ENCODE peak calls at places on chromosomes 7 and 10, in ten cellular contexts. G is fibroblast of lung, A is H1, E is PC-9, J is MM.1S, C is hepatocyte, M is H9, X is PC-3, F is GM23248, S is OCI-LY7. K is an unnamed sample.
A peak's percentile ranks its signal among the peaks of the same experiment; 100 is the strongest.

GRCh38 chr10:86400705-86401587 is 34.4 kb upstream of the GRID1 start:
- DNase-seq in G (peak; percentile 39), A (peak; percentile 83), E (peak; percentile 34), J (peak; percentile 49), C (peak; percentile 74), M (no peak), X (peak; percentile 34), F (peak; percentile 72), S (peak; percentile 59), K (no peak)

GRCh38 chr10:129764011-129764900 is 199.8 kb downstream of the EBF3 start:
- DNase-seq in G (no peak), A (peak; percentile 33), E (no peak), J (no peak), C (no peak), M (peak; percentile 12), X (no peak), F (no peak), S (no peak), K (no peak)

GRCh38 chr10:75295901-75296441 is 60.2 kb upstream of the COMTD1 start:
- DNase-seq in G (peak; percentile 40), A (no peak), E (no peak), J (no peak), C (no peak), M (no peak), X (no peak), F (peak; percentile 40), S (no peak), K (no peak)

GRCh38 chr10:13924020-13924725 is 337.4 kb downstream of the PRPF18 start:
- DNase-seq in G (peak; percentile 95), A (no peak), E (peak; percentile 76), J (no peak), C (no peak), M (no peak), X (peak; percentile 68), F (peak; percentile 96), S (no peak), K (no peak)

GRCh38 chr10:82176571-82176970 is 301.6 kb downstream of the NRG3 start:
- DNase-seq in G (no peak), A (no peak), E (no peak), J (no peak), C (no peak), M (no peak), X (no peak), F (no peak), S (no peak), K (no peak)

GRCh38 chr7:85695041-85695990 is 508.5 kb upstream of the SEMA3D start:
- DNase-seq in G (peak; percentile 28), A (no peak), E (peak; percentile 64), J (no peak), C (peak; percentile 16), M (no peak), X (peak; percentile 95), F (peak; percentile 74), S (no peak), K (no peak)

GRCh38 chr7:136853654-136854053 is 14.8 kb upstream of the CHRM2 start:
- DNase-seq in G (no peak), A (no peak), E (no peak), J (no peak), C (no peak), M (no peak), X (no peak), F (no peak), S (no peak), K (no peak)

GRCh38 chr10:122113161-122113944 is 124.4 kb downstream of the TACC2 start:
- DNase-seq in G (peak; percentile 66), A (peak; percentile 79), E (peak; percentile 46), J (no peak), C (peak; percentile 85), M (peak; percentile 71), X (peak; percentile 67), F (peak; percentile 92), S (no peak), K (no peak)

GRCh38 chr7:46651561-46652088 is 730.6 kb upstream of the IGFBP3 start:
- DNase-seq in G (no peak), A (no peak), E (peak; percentile 90), J (no peak), C (peak; percentile 37), M (no peak), X (peak; percentile 77), F (no peak), S (no peak), K (no peak)

DNA sequence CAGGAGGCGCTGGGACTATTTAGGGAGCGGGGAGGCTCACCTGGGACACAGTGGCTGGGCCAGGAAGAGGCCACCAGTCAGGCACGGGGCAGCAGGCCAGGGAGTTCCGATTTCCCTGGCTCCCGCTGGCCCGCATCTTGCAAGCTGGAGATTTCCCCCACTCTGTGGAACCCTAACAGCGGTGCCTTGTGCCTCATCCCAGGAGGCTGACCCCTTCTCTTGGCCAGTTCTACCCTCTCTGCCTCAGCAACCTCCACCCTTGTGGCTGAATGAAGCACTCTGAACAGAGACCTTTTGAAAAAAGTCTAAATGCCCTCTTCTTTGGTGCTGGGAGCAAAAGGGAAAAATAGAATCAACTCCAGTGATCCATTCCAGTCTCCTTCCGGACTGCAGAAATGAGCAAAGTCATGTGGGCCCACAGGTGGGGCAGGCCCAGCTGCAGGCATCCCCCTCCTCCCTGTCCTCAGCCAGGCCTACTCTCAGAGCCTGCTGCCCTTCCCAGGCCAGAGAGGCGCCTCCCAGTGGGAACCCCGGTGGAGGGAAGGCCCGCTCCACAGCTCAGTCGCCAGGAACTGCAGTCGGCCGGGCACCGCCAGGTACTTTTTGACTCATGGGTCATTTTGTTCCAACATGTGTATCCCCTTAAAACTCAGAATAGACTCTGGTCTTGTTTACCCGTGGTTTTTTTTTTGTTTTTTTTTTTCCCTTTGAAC is 155.5 kb downstream of the ZNF248 start:
- DNase-seq in G (no peak), A (peak; percentile 39), E (no peak), J (no peak), C (no peak), M (no peak), X (no peak), F (no peak), S (no peak), K (no peak)
- H3K9me3 ChIP-seq in G (no peaks in the 10 kb centered on the region), A (peaks cover 77% of the 10 kb centered on the region), E (no peaks in the 10 kb centered on the region), J (no peaks in the 10 kb centered on the region), C (no peaks in the 10 kb centered on the region), M (peaks cover 36% of the 10 kb centered on the region), X (no peaks in the 10 kb centered on the region), F (no peaks in the 10 kb centered on the region), S (no peaks in the 10 kb centered on the region), K (no peaks in the 10 kb centered on the region)

GRCh38 chr7:23373151-23374004 is 74.2 kb downstream of the MALSU1 start:
- DNase-seq in G (peak; percentile 76), A (no peak), E (no peak), J (peak; percentile 63), C (no peak), M (no peak), X (peak; percentile 17), F (no peak), S (peak; percentile 92), K (peak; percentile 60)
- H3K79me2 ChIP-seq in G (no peaks in the 10 kb centered on the region), A (peaks cover 97% of the 10 kb centered on the region), E (peaks cover 99% of the 10 kb centered on the region), J (no peaks in the 10 kb centered on the region), C (peaks cover 82% of the 10 kb centered on the region), M (peaks cover 13% of the 10 kb centered on the region), X (no peaks in the 10 kb centered on the region), F (peaks cover 71% of the 10 kb centered on the region), S (peaks cover 28% of the 10 kb centered on the region), K (no peaks in the 10 kb centered on the region)

GRCh38 chr7:152395115-152395514 is 40.7 kb downstream of the KMT2C start:
- DNase-seq in G (peak; percentile 73), A (no peak), E (no peak), J (no peak), C (no peak), M (no peak), X (no peak), F (no peak), S (no peak), K (no peak)

GRCh38 chr7:152392254-152392653 is 43.5 kb downstream of the KMT2C start:
- DNase-seq in G (no peak), A (no peak), E (no peak), J (no peak), C (no peak), M (no peak), X (no peak), F (no peak), S (no peak), K (no peak)
- H4K20me1 ChIP-seq in G (peaks cover 1% of the 10 kb centered on the region), A (peaks cover 3% of the 10 kb centered on the region), E (peaks cover 11% of the 10 kb centered on the region), J (peaks cover 34% of the 10 kb centered on the region), C (peaks cover 92% of the 10 kb centered on the region), M (no peaks in the 10 kb centered on the region), X (peaks cover 18% of the 10 kb centered on the region), F (peaks cover 6% of the 10 kb centered on the region), S (peaks cover 5% of the 10 kb centered on the region), K (peaks cover 45% of the 10 kb centered on the region)

GRCh38 chr7:16399265-16399801 is 22.0 kb downstream of the CRPPA start:
- DNase-seq in G (peak; percentile 32), A (no peak), E (no peak), J (no peak), C (no peak), M (no peak), X (no peak), F (peak; percentile 22), S (no peak), K (no peak)

GRCh38 chr7:16397497-16398210 is 23.7 kb downstream of the CRPPA start:
- DNase-seq in G (no peak), A (no peak), E (no peak), J (no peak), C (no peak), M (no peak), X (no peak), F (peak; percentile 3), S (no peak), K (no peak)

GRCh38 chr7:16396766-16397496 is 24.4 kb downstream of the CRPPA start:
- DNase-seq in G (peak; percentile 11), A (no peak), E (no peak), J (no peak), C (no peak), M (no peak), X (no peak), F (peak; percentile 13), S (no peak), K (no peak)

GRCh38 chr7:16399916-16400895 is 21.1 kb downstream of the CRPPA start:
- DNase-seq in G (peak; percentile 12), A (no peak), E (no peak), J (no peak), C (no peak), M (no peak), X (no peak), F (peak; percentile 13), S (no peak), K (no peak)

DNA sequence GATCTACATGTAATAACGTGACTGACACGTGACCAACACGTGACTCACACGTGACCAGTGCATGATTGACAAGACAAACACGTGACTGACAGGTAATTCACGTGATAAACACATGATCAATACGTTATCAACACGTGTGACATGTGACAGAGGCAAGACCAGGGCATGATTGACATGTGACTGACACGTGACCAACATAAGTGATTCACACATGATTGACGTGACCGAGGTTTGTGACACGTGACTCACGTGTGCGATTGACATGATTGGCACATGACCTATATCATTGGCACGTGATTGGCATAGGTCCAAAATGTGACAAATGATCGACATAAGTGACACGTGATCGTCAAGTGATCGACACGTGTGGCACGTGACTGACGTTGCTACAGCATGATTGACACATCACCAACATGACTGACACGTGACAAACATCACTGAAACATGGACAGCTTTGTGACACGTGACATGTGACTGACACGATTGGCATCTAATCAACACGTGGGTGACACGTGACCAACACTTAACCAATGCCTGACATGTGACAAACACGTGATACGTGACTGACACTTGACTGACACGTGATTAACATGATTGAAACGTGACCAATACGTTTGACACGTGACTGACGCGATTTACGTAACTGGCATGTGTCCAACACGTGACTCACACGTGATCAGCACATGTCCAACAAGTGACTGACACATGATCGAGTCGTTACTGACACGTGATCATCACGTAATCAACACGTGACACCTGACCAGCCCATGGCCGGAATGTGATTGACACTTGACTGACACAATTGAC is 22.9 kb downstream of the CRPPA start:
- DNase-seq in G (peak; percentile 14), A (no peak), E (no peak), J (no peak), C (no peak), M (no peak), X (no peak), F (peak; percentile 16), S (no peak), K (no peak)
- H3K9me3 ChIP-seq in G (peaks cover 34% of the 10 kb centered on the region), A (peaks cover 45% of the 10 kb centered on the region), E (peaks cover 52% of the 10 kb centered on the region), J (no peaks in the 10 kb centered on the region), C (peaks cover 5% of the 10 kb centered on the region), M (peaks cover 40% of the 10 kb centered on the region), X (peaks cover 29% of the 10 kb centered on the region), F (no peaks in the 10 kb centered on the region), S (peaks cover 46% of the 10 kb centered on the region), K (peaks cover 42% of the 10 kb centered on the region)